ENCODE peak calls at places on chromosome 19, in ten cellular contexts. H is tibial artery, Q is HL-60, J is body of pancreas, B is spleen, V is astrocyte, L is mammary epithelial cell, P is epithelial cell of esophagus, G is fibroblast of lung, I is A549. S is an unnamed sample.

GRCh38 chr19:3123956-3124355 is 11.9 kb upstream of the GNA15 start:
- DNase-seq in V (no peak), I (no peak), P (no peak), J (no peak), G (no peak), B (no peak), Q (no peak), L (no peak), H (no peak), S (no peak)

GRCh38 chr19:12140545-12141404 is 625 bp upstream of the ZNF20 start:
- DNase-seq in P (peak; percentile 89), G (peak; percentile 84), H (peak; percentile 84), B (peak; percentile 95), Q (peak; percentile 73), J (peak; percentile 93), I (no peak), L (peak; percentile 72), V (peak; percentile 54), S (peak; percentile 71)

GRCh38 chr19:31214086-31214485 is 135.2 kb downstream of the TSHZ3 start:
- DNase-seq in V (peak; percentile 100), L (peak; percentile 99), H (peak; percentile 59), P (peak; percentile 100), G (peak; percentile 99), I (peak; percentile 80), B (peak; percentile 86), Q (peak; percentile 90), J (no peak), S (no peak)

GRCh38 chr19:12973236-12973635 is 3.9 kb downstream of the DAND5 start:
- DNase-seq in G (no peak), I (no peak), B (no peak), P (no peak), Q (no peak), J (no peak), V (no peak), L (no peak), H (no peak), S (no peak)

GRCh38 chr19:28489126-28489660 is 723.8 kb downstream of the UQCRFS1 start:
- DNase-seq in I (no peak), J (no peak), L (no peak), V (no peak), Q (no peak), G (no peak), H (no peak), P (no peak), B (peak; percentile 56), S (no peak)

GRCh38 chr19:54041969-54042606 is 21.6 kb downstream of the VSTM1 start:
- DNase-seq in G (no peak), Q (no peak), P (no peak), J (no peak), B (no peak), I (no peak), V (no peak), L (no peak), H (no peak), S (no peak)

GRCh38 chr19:41264581-41265375 is 606 bp downstream of the HNRNPUL1 start:
- DNase-seq in H (peak; percentile 38), L (peak; percentile 42), G (peak; percentile 32), I (peak; percentile 82), V (peak; percentile 8), J (peak; percentile 56), Q (peak; percentile 62), P (peak; percentile 35), B (no peak), S (peak; percentile 13)

GRCh38 chr19:20318616-20319015 is 151.6 kb downstream of the ZNF486 start:
- DNase-seq in Q (no peak), L (no peak), I (no peak), B (no peak), G (no peak), H (no peak), P (peak; percentile 3), V (no peak), J (no peak), S (no peak)

GRCh38 chr19:48608798-48609263 is 2.3 kb downstream of the SPACA4 start:
- DNase-seq in H (no peak), B (peak; percentile 83), P (peak; percentile 67), G (no peak), V (no peak), J (no peak), I (peak; percentile 88), L (no peak), Q (no peak), S (peak; percentile 36)

GRCh38 chr19:35551091-35551810 is 5.8 kb downstream of the TMEM147 start:
- DNase-seq in Q (no peak), L (no peak), J (no peak), H (no peak), P (no peak), V (no peak), G (no peak), B (no peak), I (no peak), S (no peak)

DNA sequence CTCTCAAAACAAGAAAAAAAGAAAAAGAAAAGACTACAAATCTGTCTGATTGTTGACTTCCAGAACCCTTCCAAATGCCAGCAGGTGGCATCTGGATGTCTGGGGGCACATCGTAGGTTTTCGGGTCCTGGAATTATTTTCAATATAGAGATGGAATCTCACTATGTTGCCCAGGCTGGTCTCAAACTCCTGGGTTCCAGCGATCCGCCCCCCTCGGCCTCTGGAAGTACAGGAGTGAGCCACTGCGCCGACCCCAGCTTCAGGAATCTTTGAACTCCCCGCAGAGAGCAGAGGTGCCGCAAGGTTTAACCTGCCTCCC is 567 bp upstream of the B3GNT3 start:
- DNase-seq in V (no peak), I (no peak), L (no peak), G (no peak), Q (no peak), J (no peak), H (no peak), P (no peak), B (no peak), S (no peak)
- TF ChIP-seq CTCF in V (no peak), I (peak; percentile 12), L (no peak), G (no peak), Q (no peak), J (no peak), H (no peak), P (no peak), B (no peak), S (no peak)

DNA sequence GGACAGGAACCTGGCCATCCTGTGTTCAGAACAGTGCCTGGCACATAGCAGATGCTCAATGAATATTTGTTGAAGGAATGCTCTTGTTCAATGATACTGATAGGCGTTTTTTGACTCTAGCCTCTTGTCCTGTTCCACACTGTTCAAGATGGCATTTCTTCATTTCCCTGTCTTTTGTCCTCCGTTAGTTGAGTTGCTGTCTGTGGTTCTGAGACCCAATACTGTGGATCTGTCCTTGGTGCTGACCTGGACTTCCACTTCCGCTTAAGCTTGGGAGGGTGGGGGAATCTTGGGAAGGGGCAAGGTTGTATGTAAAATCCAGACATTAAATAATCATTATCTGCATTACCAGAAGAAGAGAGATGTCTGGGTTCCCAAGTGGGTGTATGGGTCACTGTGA is 8.3 kb upstream of the KCNN4 start:
- DNase-seq in V (peak; percentile 29), J (no peak), P (peak; percentile 66), L (no peak), H (no peak), B (no peak), Q (no peak), I (no peak), G (peak; percentile 58), S (no peak)
- H3K4me3 ChIP-seq in V (no peak overlapping the region), J (no peak overlapping the region), P (no peak overlapping the region), L (no peak overlapping the region), H (no peak overlapping the region), B (no peak overlapping the region), Q (no peak overlapping the region), I (no peak overlapping the region), G (no peak overlapping the region), S (no peak overlapping the region)

GRCh38 chr19:861099-861755 is 1.8 kb downstream of the CFD start:
- DNase-seq in P (no peak), L (no peak), Q (no peak), G (no peak), I (no peak), V (no peak), H (no peak), J (no peak), B (peak; percentile 76), S (no peak)

GRCh38 chr19:861756-862528 is 2.5 kb downstream of the CFD start:
- DNase-seq in G (peak; percentile 34), Q (peak; percentile 72), V (no peak), J (peak; percentile 55), P (peak; percentile 66), I (no peak), H (no peak), B (peak; percentile 88), L (peak; percentile 36), S (peak; percentile 49)

GRCh38 chr19:862529-863304 is 3.3 kb downstream of the CFD start:
- DNase-seq in B (peak; percentile 92), G (peak; percentile 56), J (peak; percentile 66), V (no peak), L (peak; percentile 37), P (peak; percentile 71), H (no peak), Q (no peak), I (no peak), S (no peak)

GRCh38 chr19:858868-859843 is at the start of gene CFD:
- DNase-seq in Q (no peak), V (no peak), L (no peak), J (no peak), H (peak; percentile 82), G (peak; percentile 78), I (no peak), B (peak; percentile 91), P (no peak), S (no peak)

GRCh38 chr19:860481-861098 is 1.1 kb downstream of the CFD start:
- DNase-seq in B (peak; percentile 90), P (peak; percentile 77), V (peak; percentile 26), I (peak; percentile 75), Q (peak; percentile 77), G (peak; percentile 80), J (peak; percentile 54), L (peak; percentile 61), H (peak; percentile 77), S (no peak)
- TF ChIP-seq CTCF in B (peak; percentile 36), P (no peak), V (no peak), I (peak; percentile 26), Q (no peak), G (no peak), J (no peak), L (no peak), H (no peak), S (no peak)

GRCh38 chr19:8338835-8339234 is 4.2 kb downstream of the KANK3 start:
- DNase-seq in B (no peak), G (no peak), J (no peak), H (no peak), P (no peak), I (no peak), Q (no peak), L (no peak), V (no peak), S (no peak)

GRCh38 chr19:8343483-8343844 is 402 bp upstream of the KANK3 start:
- DNase-seq in I (no peak), P (no peak), G (no peak), B (no peak), L (no peak), J (no peak), V (no peak), Q (no peak), H (no peak), S (no peak)

GRCh38 chr19:8342316-8342683 is 762 bp downstream of the KANK3 start:
- DNase-seq in G (no peak), H (no peak), P (no peak), J (no peak), V (no peak), Q (no peak), B (no peak), I (no peak), L (no peak), S (no peak)

GRCh38 chr19:8340341-8341096 is 2.5 kb downstream of the KANK3 start:
- DNase-seq in L (no peak), H (no peak), Q (no peak), B (peak; percentile 83), I (no peak), V (no peak), P (no peak), J (no peak), G (peak; percentile 91), S (no peak)

GRCh38 chr19:8342684-8343482 is at the start of gene KANK3:
- DNase-seq in H (peak; percentile 94), Q (peak; percentile 77), L (peak; percentile 90), I (peak; percentile 94), B (peak; percentile 97), J (peak; percentile 92), G (peak; percentile 94), V (peak; percentile 92), P (peak; percentile 97), S (peak; percentile 89)
- H3K4me3 ChIP-seq in H (peak within 1 kb of the TSS; percentile 81), Q (peak within 1 kb of the TSS; percentile 18), L (peak within 1 kb of the TSS; percentile 17), I (peak within 1 kb of the TSS; percentile 44), B (peak within 1 kb of the TSS; percentile 67), J (peak within 1 kb of the TSS; percentile 22), G (peak within 1 kb of the TSS; percentile 28), V (no peak within 1 kb of the TSS), P (peak within 1 kb of the TSS; percentile 39), S (peak within 1 kb of the TSS; percentile 50)